ENCODE peak calls at places on chromosomes 5 and 9, in nine cellular contexts. One of them, this sample, is unnamed.

GRCh38 chr5:104498281-104498680 is 935.7 kb upstream of the NUDT12 start:
- DNase-seq in cardiac fibroblast: no peak
- DNase-seq in sigmoid colon: no peak
- DNase-seq in breast epithelium: no peak
- DNase-seq in AG04450: peak; percentile 52
- DNase-seq in right atrium auricular region: no peak
- DNase-seq in B cell: no peak
- DNase-seq in stomach: no peak
- DNase-seq in Panc1: no peak
- DNase-seq in this sample: no peak

GRCh38 chr9:8364021-8364782 is 564.6 kb upstream of the DMAC1 start:
- DNase-seq in cardiac fibroblast: no peak
- DNase-seq in sigmoid colon: no peak
- DNase-seq in breast epithelium: no peak
- DNase-seq in AG04450: no peak
- DNase-seq in right atrium auricular region: no peak
- DNase-seq in B cell: no peak
- DNase-seq in stomach: no peak
- DNase-seq in Panc1: no peak
- DNase-seq in this sample: no peak

GRCh38 chr9:122001491-122002201 is 91.5 kb downstream of the TTLL11 start:
- DNase-seq in cardiac fibroblast: peak; percentile 67
- DNase-seq in sigmoid colon: no peak
- DNase-seq in breast epithelium: no peak
- DNase-seq in AG04450: no peak
- DNase-seq in right atrium auricular region: peak; percentile 56
- DNase-seq in B cell: no peak
- DNase-seq in stomach: no peak
- DNase-seq in Panc1: no peak
- DNase-seq in this sample: no peak

GRCh38 chr9:35659340-35659739 is 1.2 kb downstream of the CCDC107 start:
- DNase-seq in cardiac fibroblast: peak; percentile 82
- DNase-seq in sigmoid colon: peak; percentile 82
- DNase-seq in breast epithelium: no peak
- DNase-seq in AG04450: no peak
- DNase-seq in right atrium auricular region: no peak
- DNase-seq in B cell: no peak
- DNase-seq in stomach: no peak
- DNase-seq in Panc1: no peak
- DNase-seq in this sample: no peak

GRCh38 chr9:101738566-101739183 is at the start of gene GRIN3A:
- DNase-seq in cardiac fibroblast: no peak
- DNase-seq in sigmoid colon: no peak
- DNase-seq in breast epithelium: no peak
- DNase-seq in AG04450: no peak
- DNase-seq in right atrium auricular region: no peak
- DNase-seq in B cell: no peak
- DNase-seq in stomach: no peak
- DNase-seq in Panc1: no peak
- DNase-seq in this sample: no peak

GRCh38 chr5:169648725-169649124 is 11.7 kb downstream of the DOCK2 start:
- DNase-seq in cardiac fibroblast: peak; percentile 67
- DNase-seq in sigmoid colon: no peak
- DNase-seq in breast epithelium: no peak
- DNase-seq in AG04450: no peak
- DNase-seq in right atrium auricular region: no peak
- DNase-seq in B cell: no peak
- DNase-seq in stomach: no peak
- DNase-seq in Panc1: no peak
- DNase-seq in this sample: no peak

GRCh38 chr5:39361306-39361705 is 3.0 kb downstream of the C9 start:
- DNase-seq in cardiac fibroblast: no peak
- DNase-seq in sigmoid colon: no peak
- DNase-seq in breast epithelium: no peak
- DNase-seq in AG04450: no peak
- DNase-seq in right atrium auricular region: no peak
- DNase-seq in B cell: no peak
- DNase-seq in stomach: no peak
- DNase-seq in Panc1: no peak
- DNase-seq in this sample: no peak

GRCh38 chr5:65086234-65086886 is 317.6 kb downstream of the CWC27 start:
- DNase-seq in cardiac fibroblast: no peak
- DNase-seq in sigmoid colon: no peak
- DNase-seq in breast epithelium: no peak
- DNase-seq in AG04450: no peak
- DNase-seq in right atrium auricular region: no peak
- DNase-seq in B cell: no peak
- DNase-seq in stomach: no peak
- DNase-seq in Panc1: no peak
- DNase-seq in this sample: no peak

GRCh38 chr5:67842806-67843205 is 372.8 kb upstream of the PIK3R1 start:
- DNase-seq in cardiac fibroblast: peak; percentile 54
- DNase-seq in sigmoid colon: no peak
- DNase-seq in breast epithelium: no peak
- DNase-seq in AG04450: no peak
- DNase-seq in right atrium auricular region: no peak
- DNase-seq in B cell: no peak
- DNase-seq in stomach: no peak
- DNase-seq in Panc1: no peak
- DNase-seq in this sample: no peak

GRCh38 chr5:33167541-33167940 is 273.2 kb upstream of the TARS1 start:
- DNase-seq in cardiac fibroblast: no peak
- DNase-seq in sigmoid colon: no peak
- DNase-seq in breast epithelium: no peak
- DNase-seq in AG04450: no peak
- DNase-seq in right atrium auricular region: no peak
- DNase-seq in B cell: no peak
- DNase-seq in stomach: no peak
- DNase-seq in Panc1: no peak
- DNase-seq in this sample: no peak

GRCh38 chr9:114401344-114401743 is 13.6 kb upstream of the AKNA start:
- DNase-seq in cardiac fibroblast: no peak
- DNase-seq in sigmoid colon: no peak
- DNase-seq in breast epithelium: no peak
- DNase-seq in AG04450: no peak
- DNase-seq in right atrium auricular region: no peak
- DNase-seq in B cell: no peak
- DNase-seq in stomach: no peak
- DNase-seq in Panc1: no peak
- DNase-seq in this sample: no peak

GRCh38 chr9:13410566-13411031 is 131.1 kb upstream of the MPDZ start:
- DNase-seq in cardiac fibroblast: peak; percentile 61
- DNase-seq in sigmoid colon: no peak
- DNase-seq in breast epithelium: no peak
- DNase-seq in AG04450: no peak
- DNase-seq in right atrium auricular region: no peak
- DNase-seq in B cell: no peak
- DNase-seq in stomach: no peak
- DNase-seq in Panc1: no peak
- DNase-seq in this sample: no peak

DNA sequence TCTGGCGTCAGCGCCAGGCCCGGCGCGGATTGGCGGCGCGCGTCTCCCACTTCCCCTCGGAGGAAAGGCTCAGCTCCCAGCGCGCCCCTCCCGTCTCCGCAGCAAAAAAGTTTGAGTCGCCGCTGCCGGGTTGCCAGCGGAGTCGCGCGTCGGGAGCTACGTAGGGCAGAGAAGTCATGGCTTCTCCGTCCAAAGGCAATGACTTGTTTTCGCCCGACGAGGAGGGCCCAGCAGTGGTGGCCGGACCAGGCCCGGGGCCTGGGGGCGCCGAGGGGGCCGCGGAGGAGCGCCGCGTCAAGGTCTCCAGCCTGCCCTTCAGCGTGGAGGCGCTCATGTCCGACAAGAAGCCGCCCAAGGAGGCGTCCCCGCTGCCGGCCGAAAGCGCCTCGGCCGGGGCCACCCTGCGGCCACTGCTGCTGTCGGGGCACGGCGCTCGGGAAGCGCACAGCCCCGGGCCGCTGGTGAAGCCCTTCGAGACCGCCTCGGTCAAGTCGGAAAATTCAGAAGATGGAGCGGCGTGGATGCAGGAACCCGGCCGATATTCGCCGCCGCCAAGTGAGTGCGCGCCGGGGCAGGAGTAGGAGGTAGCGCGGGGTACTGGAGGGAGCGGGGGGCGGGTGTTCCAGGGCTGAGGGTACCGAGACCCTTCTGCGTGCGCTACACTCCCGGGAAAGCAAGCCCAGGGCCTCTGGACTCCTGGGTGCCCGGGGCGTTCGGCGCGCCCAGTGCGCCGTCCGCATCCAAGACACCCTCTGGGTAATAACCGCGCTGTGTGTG is at the start of gene MSX2:
- DNase-seq in cardiac fibroblast: peak; percentile 89
- DNase-seq in sigmoid colon: peak; percentile 92
- DNase-seq in breast epithelium: peak; percentile 94
- DNase-seq in AG04450: peak; percentile 64
- DNase-seq in right atrium auricular region: peak; percentile 90
- DNase-seq in B cell: no peak
- DNase-seq in stomach: peak; percentile 88
- DNase-seq in Panc1: peak; percentile 63
- DNase-seq in this sample: no peak
- TF ChIP-seq CTCF in cardiac fibroblast: no peak
- TF ChIP-seq CTCF in sigmoid colon: no peak
- TF ChIP-seq CTCF in breast epithelium: no peak
- TF ChIP-seq CTCF in AG04450: no peak
- TF ChIP-seq CTCF in right atrium auricular region: no peak
- TF ChIP-seq CTCF in B cell: no peak
- TF ChIP-seq CTCF in stomach: no peak
- TF ChIP-seq CTCF in Panc1: no peak
- TF ChIP-seq CTCF in this sample: no peak

GRCh38 chr9:127540664-127541041 is 71.4 kb upstream of the STXBP1 start:
- DNase-seq in cardiac fibroblast: no peak
- DNase-seq in sigmoid colon: no peak
- DNase-seq in breast epithelium: peak; percentile 75
- DNase-seq in AG04450: no peak
- DNase-seq in right atrium auricular region: no peak
- DNase-seq in B cell: no peak
- DNase-seq in stomach: peak; percentile 71
- DNase-seq in Panc1: no peak
- DNase-seq in this sample: no peak

GRCh38 chr9:127541176-127541575 is 70.9 kb upstream of the STXBP1 start:
- DNase-seq in cardiac fibroblast: no peak
- DNase-seq in sigmoid colon: no peak
- DNase-seq in breast epithelium: no peak
- DNase-seq in AG04450: no peak
- DNase-seq in right atrium auricular region: no peak
- DNase-seq in B cell: no peak
- DNase-seq in stomach: no peak
- DNase-seq in Panc1: no peak
- DNase-seq in this sample: no peak

GRCh38 chr9:127539982-127540663 is 72.0 kb upstream of the STXBP1 start:
- DNase-seq in cardiac fibroblast: no peak
- DNase-seq in sigmoid colon: no peak
- DNase-seq in breast epithelium: peak; percentile 74
- DNase-seq in AG04450: no peak
- DNase-seq in right atrium auricular region: no peak
- DNase-seq in B cell: no peak
- DNase-seq in stomach: peak; percentile 78
- DNase-seq in Panc1: no peak
- DNase-seq in this sample: no peak

GRCh38 chr9:127543221-127543620 is 68.9 kb upstream of the STXBP1 start:
- DNase-seq in cardiac fibroblast: no peak
- DNase-seq in sigmoid colon: no peak
- DNase-seq in breast epithelium: no peak
- DNase-seq in AG04450: no peak
- DNase-seq in right atrium auricular region: no peak
- DNase-seq in B cell: no peak
- DNase-seq in stomach: no peak
- DNase-seq in Panc1: no peak
- DNase-seq in this sample: no peak

DNA sequence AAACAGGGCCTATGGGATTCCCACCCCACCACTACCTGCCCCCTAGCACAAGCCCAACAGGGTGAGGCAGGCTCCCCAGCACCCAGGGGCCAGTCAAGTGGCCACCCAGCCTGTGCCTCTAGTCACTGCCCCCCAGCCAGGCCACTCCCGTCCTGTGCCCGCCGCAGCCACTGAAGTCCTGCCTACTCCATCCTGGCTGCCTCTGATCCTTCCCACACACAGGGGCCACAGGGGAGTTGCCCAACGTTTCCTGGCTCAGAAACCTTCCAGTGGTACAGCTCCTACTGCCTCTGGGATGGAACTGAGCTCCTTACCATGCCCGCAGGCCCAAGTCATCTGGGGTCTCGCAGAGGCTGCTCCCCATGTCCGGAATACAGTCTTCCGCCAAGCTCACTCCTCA is 70.2 kb upstream of the STXBP1 start:
- DNase-seq in cardiac fibroblast: peak; percentile 84
- DNase-seq in sigmoid colon: peak; percentile 82
- DNase-seq in breast epithelium: no peak
- DNase-seq in AG04450: no peak
- DNase-seq in right atrium auricular region: peak; percentile 84
- DNase-seq in B cell: no peak
- DNase-seq in stomach: no peak
- DNase-seq in Panc1: no peak
- DNase-seq in this sample: no peak
- TF ChIP-seq CTCF in cardiac fibroblast: no peak
- TF ChIP-seq CTCF in sigmoid colon: no peak
- TF ChIP-seq CTCF in breast epithelium: no peak
- TF ChIP-seq CTCF in AG04450: no peak
- TF ChIP-seq CTCF in right atrium auricular region: no peak
- TF ChIP-seq CTCF in B cell: no peak
- TF ChIP-seq CTCF in stomach: no peak
- TF ChIP-seq CTCF in Panc1: no peak
- TF ChIP-seq CTCF in this sample: no peak

GRCh38 chr9:134439368-134439784 is 113.1 kb downstream of the RXRA start:
- DNase-seq in cardiac fibroblast: no peak
- DNase-seq in sigmoid colon: no peak
- DNase-seq in breast epithelium: no peak
- DNase-seq in AG04450: no peak
- DNase-seq in right atrium auricular region: no peak
- DNase-seq in B cell: no peak
- DNase-seq in stomach: no peak
- DNase-seq in Panc1: no peak
- DNase-seq in this sample: no peak
- TF ChIP-seq CTCF in cardiac fibroblast: no peak
- TF ChIP-seq CTCF in sigmoid colon: no peak
- TF ChIP-seq CTCF in breast epithelium: no peak
- TF ChIP-seq CTCF in AG04450: no peak
- TF ChIP-seq CTCF in right atrium auricular region: no peak
- TF ChIP-seq CTCF in B cell: no peak
- TF ChIP-seq CTCF in stomach: no peak
- TF ChIP-seq CTCF in Panc1: no peak
- TF ChIP-seq CTCF in this sample: no peak

GRCh38 chr5:81035522-81035921 is 75.4 kb downstream of the RASGRF2 start:
- DNase-seq in cardiac fibroblast: no peak
- DNase-seq in sigmoid colon: no peak
- DNase-seq in breast epithelium: no peak
- DNase-seq in AG04450: no peak
- DNase-seq in right atrium auricular region: no peak
- DNase-seq in B cell: no peak
- DNase-seq in stomach: no peak
- DNase-seq in Panc1: no peak
- DNase-seq in this sample: no peak

DNA sequence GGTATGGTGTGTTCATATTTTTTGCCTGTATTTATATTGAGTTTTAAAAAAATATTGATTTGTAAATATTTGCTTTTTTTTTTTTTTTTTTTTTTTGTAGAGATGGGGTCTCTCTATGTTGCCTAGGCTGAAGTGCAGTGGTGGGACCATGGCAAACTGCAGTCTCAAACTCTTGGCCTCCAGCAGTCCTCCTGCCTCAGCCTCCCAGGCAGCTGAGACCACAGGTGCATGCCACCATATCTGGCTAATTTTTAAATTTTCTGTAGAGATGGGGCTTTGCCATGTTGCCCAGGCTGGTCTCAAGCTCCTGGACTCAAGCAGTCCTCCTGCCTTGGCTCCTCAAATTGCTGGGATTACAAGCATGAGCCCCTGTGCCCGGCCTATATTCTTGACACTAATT is 78.3 kb downstream of the RASGRF2 start:
- DNase-seq in cardiac fibroblast: no peak
- DNase-seq in sigmoid colon: no peak
- DNase-seq in breast epithelium: no peak
- DNase-seq in AG04450: no peak
- DNase-seq in right atrium auricular region: no peak
- DNase-seq in B cell: no peak
- DNase-seq in stomach: no peak
- DNase-seq in Panc1: no peak
- DNase-seq in this sample: no peak
- TF ChIP-seq CTCF in cardiac fibroblast: no peak
- TF ChIP-seq CTCF in sigmoid colon: no peak
- TF ChIP-seq CTCF in breast epithelium: no peak
- TF ChIP-seq CTCF in AG04450: no peak
- TF ChIP-seq CTCF in right atrium auricular region: no peak
- TF ChIP-seq CTCF in B cell: no peak
- TF ChIP-seq CTCF in stomach: no peak
- TF ChIP-seq CTCF in Panc1: no peak
- TF ChIP-seq CTCF in this sample: no peak